ENCODE peak calls at places on chromosomes 12 and 14, in eight cellular contexts. L is body of pancreas; M is ovary; T is CD8-positive, alpha-beta T cell; Q is endothelial cell of umbilical vein; F is transverse colon; S is fibroblast of lung; I is pancreas. Z is an unnamed sample.

GRCh38 chr12:104171785-104172563 is 34.0 kb upstream of the NFYB start:
- DNase-seq in S (no peak), T (no peak), I (no peak), L (no peak), M (no peak), Q (no peak), F (no peak), Z (no peak)

GRCh38 chr14:96638041-96638855 is 136.1 kb downstream of the PAPOLA start:
- DNase-seq in F (no peak), S (no peak), Q (no peak), I (no peak), L (no peak), M (no peak), T (no peak), Z (no peak)

GRCh38 chr12:48281811-48282210 is 68.9 kb downstream of the ZNF641 start:
- DNase-seq in M (no peak), L (no peak), I (no peak), T (no peak), Q (no peak), S (no peak), F (no peak), Z (no peak)

GRCh38 chr12:124774054-124774461 is 89.6 kb downstream of the SCARB1 start:
- DNase-seq in T (no peak), Q (no peak), L (no peak), F (no peak), I (no peak), S (no peak), M (no peak), Z (no peak)

GRCh38 chr14:89420502-89420901 is 3.5 kb upstream of the FOXN3 start:
- DNase-seq in Q (no peak), M (no peak), I (no peak), S (no peak), F (no peak), L (no peak), T (no peak), Z (no peak)

GRCh38 chr12:96981053-96981452 is 74.0 kb downstream of the NEDD1 start:
- DNase-seq in Q (peak; percentile 82), T (no peak), F (no peak), S (peak; percentile 68), L (no peak), M (no peak), I (no peak), Z (peak; percentile 59)

GRCh38 chr12:21771311-21771710 is 3.2 kb downstream of the KCNJ8 start:
- DNase-seq in T (no peak), I (no peak), Q (no peak), L (no peak), F (no peak), M (no peak), S (no peak), Z (peak; percentile 11)

GRCh38 chr14:69715725-69716482 is 51.0 kb upstream of the SRSF5 start:
- DNase-seq in Q (peak; percentile 85), M (peak; percentile 61), I (no peak), T (no peak), F (peak; percentile 59), L (peak; percentile 71), S (peak; percentile 79), Z (peak; percentile 63)

GRCh38 chr14:74550071-74550470 is 56.5 kb downstream of the ISCA2 start:
- DNase-seq in S (no peak), F (no peak), Q (no peak), L (no peak), I (no peak), M (no peak), T (no peak), Z (no peak)

GRCh38 chr14:74551001-74551400 is 57.4 kb downstream of the ISCA2 start:
- DNase-seq in T (no peak), S (no peak), F (no peak), Q (no peak), I (peak; percentile 46), L (no peak), M (no peak), Z (no peak)

GRCh38 chr14:74551431-74551830 is 57.9 kb downstream of the ISCA2 start:
- DNase-seq in S (no peak), F (no peak), I (no peak), L (no peak), T (no peak), Q (no peak), M (no peak), Z (no peak)

GRCh38 chr14:74548881-74549280 is 55.3 kb downstream of the ISCA2 start:
- DNase-seq in I (no peak), Q (no peak), T (no peak), L (no peak), M (no peak), F (no peak), S (peak; percentile 85), Z (no peak)

DNA sequence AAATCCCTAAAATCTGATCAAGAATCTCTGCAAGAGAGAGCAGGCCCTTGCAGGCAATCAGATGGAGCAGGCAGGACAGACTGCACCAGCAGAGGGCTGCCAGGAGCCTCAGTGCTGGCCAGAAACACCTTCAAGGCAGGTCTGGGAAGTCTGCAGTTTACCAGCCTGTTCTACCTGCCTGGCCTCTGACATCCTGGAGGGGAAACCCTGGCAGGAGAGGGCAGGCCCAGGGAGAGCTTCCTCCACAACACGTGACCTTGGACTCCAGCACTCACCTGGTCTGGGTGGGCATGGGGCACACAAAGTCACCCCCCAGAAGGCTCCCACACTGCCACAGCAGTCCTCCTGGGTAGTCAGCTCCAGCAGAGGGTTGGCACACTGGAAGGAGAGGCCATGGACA is 56.0 kb downstream of the ISCA2 start:
- DNase-seq in M (no peak), Q (no peak), L (no peak), S (peak; percentile 29), F (no peak), I (no peak), T (no peak), Z (no peak)
- TF ChIP-seq CTCF in M (no peak), Q (no peak), L (no peak), S (peak; percentile 36), F (no peak), I (no peak), T (no peak), Z (peak; percentile 55)

GRCh38 chr14:106129274-106129673 is 602.9 kb downstream of the TMEM121 start:
- DNase-seq in Q (no peak), I (no peak), L (no peak), T (peak; percentile 34), F (no peak), S (no peak), M (no peak), Z (no peak)
- H3K9me3 ChIP-seq in Q (no peaks in the 10 kb centered on the region), I (no peaks in the 10 kb centered on the region), L (no peaks in the 10 kb centered on the region), T (no peaks in the 10 kb centered on the region), F (no peaks in the 10 kb centered on the region), S (no peaks in the 10 kb centered on the region), M (no peaks in the 10 kb centered on the region), Z (peaks cover 16% of the 10 kb centered on the region)

DNA sequence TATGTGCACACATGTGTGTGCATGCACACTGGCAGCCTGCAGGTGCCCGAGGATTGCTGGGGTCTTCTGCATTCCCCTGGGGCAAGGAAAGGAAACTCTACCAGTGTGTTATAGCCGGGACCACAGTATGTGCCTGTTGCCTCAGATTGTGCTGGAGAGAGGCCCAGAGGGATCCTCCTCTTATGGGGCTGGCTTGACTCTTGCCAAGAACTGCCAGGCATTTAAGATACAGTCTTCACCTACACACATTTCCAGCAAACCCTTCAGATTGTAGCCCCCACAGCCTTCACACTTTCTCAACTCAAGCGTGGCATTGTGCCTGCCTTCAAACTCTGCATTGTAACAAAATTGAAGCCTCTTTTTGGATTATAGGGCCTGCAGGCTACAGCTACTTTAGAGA is 176.7 kb upstream of the DYRK2 start:
- DNase-seq in T (no peak), Q (no peak), L (no peak), F (no peak), M (no peak), S (no peak), I (no peak), Z (no peak)
- H3K27ac ChIP-seq in T (no peak overlapping the region), Q (no peak overlapping the region), L (no peak overlapping the region), F (no peak overlapping the region), M (no peak overlapping the region), S (no peak overlapping the region), I (no peak overlapping the region), Z (no peak overlapping the region)

GRCh38 chr12:19575307-19576243 is 136.3 kb downstream of the AEBP2 start:
- DNase-seq in I (no peak), Q (peak; percentile 100), T (no peak), S (peak; percentile 60), M (peak; percentile 13), L (peak; percentile 46), F (no peak), Z (no peak)

GRCh38 chr12:19573866-19574265 is 134.6 kb downstream of the AEBP2 start:
- DNase-seq in S (no peak), M (no peak), F (no peak), T (no peak), L (no peak), I (no peak), Q (no peak), Z (no peak)

GRCh38 chr12:19572920-19573558 is 133.7 kb downstream of the AEBP2 start:
- DNase-seq in F (peak; percentile 13), M (no peak), I (no peak), L (no peak), S (peak; percentile 61), Q (peak; percentile 69), T (no peak), Z (no peak)

GRCh38 chr12:19576421-19576925 is 137.2 kb downstream of the AEBP2 start:
- DNase-seq in L (no peak), M (no peak), Q (peak; percentile 64), I (no peak), T (no peak), F (no peak), S (peak; percentile 77), Z (peak; percentile 37)

DNA sequence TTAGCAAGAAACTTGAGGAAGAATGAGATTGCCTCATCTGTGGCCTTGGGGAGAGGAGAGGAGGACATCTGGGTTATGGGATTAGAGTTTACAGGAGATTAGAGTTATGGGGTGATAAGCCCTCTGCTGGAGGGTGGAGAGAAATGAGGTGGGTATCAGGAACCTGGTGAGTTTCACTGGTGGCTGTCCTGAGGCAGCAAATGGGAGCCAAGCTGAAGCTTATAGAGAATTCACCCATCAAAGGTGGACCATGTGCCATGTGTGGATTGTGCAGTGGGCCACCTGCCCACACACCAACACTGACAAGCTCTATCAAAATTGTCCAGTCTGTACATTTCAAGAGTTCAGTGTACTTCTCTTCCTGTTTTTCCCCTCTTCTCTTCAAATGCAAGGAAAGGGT is 135.3 kb downstream of the AEBP2 start:
- DNase-seq in I (no peak), F (no peak), M (no peak), T (no peak), S (no peak), Q (peak; percentile 72), L (no peak), Z (no peak)
- TF ChIP-seq CTCF in I (no peak), F (no peak), M (no peak), T (no peak), S (no peak), Q (no peak), L (no peak), Z (peak; percentile 25)

GRCh38 chr12:38053113-38053512 is 263.5 kb upstream of the ALG10B start:
- DNase-seq in S (no peak), M (no peak), F (no peak), L (no peak), I (no peak), T (no peak), Q (no peak), Z (no peak)
- H3K9me3 ChIP-seq in S (no peaks in the 10 kb centered on the region), M (no peaks in the 10 kb centered on the region), F (no peaks in the 10 kb centered on the region), L (no peaks in the 10 kb centered on the region), I (no peaks in the 10 kb centered on the region), T (no peaks in the 10 kb centered on the region), Q (peaks cover 4% of the 10 kb centered on the region), Z (peaks cover 81% of the 10 kb centered on the region)

GRCh38 chr14:54785778-54786160 is 116.9 kb downstream of the GCH1 start:
- DNase-seq in S (no peak), Q (no peak), F (no peak), M (no peak), T (no peak), L (no peak), I (no peak), Z (no peak)
- H3K27ac ChIP-seq in S (no peak overlapping the region), Q (no peak overlapping the region), F (no peak overlapping the region), M (no peak overlapping the region), T (no peak overlapping the region), L (no peak overlapping the region), I (no peak overlapping the region), Z (no peak overlapping the region)